ENCODE peak calls at places on chromosomes 16 and 17, in five cellular contexts. W is activated CD4-positive, alpha-beta T cell treated with anti-CD3 and anti-CD28 coated beads for 48 hours; C is stimulated activated CD8-positive, alpha-beta memory T cell treated with anti-CD3 and anti-CD28 coated beads, Interleukin-7, amount 100 ng/mL, for 1 hour; P is activated CD8-positive, alpha-beta T cell treated with anti-CD3 and anti-CD28 coated beads for 36 hours; O is GM03348. L is an unnamed sample.

GRCh38 chr17:43363181-43363925 is 35.4 kb upstream of the ARL4D start:
- DNase-seq in W (no peak), C (no peak), P (no peak), O (no peak), L (no peak)

GRCh38 chr17:83076930-83077329 is 2.5 kb upstream of the METRNL start:
- DNase-seq in W (no peak), C (no peak), P (peak), O (no peak), L (no peak)

GRCh38 chr16:11994187-11995119 is 17.9 kb downstream of the SNX29 start:
- DNase-seq in W (no peak), C (no peak), P (no peak), O (no peak), L (no peak)

GRCh38 chr17:32596666-32597065 is 109.9 kb downstream of the CDK5R1 start:
- DNase-seq in W (peak), C (no peak), P (peak), O (no peak), L (no peak)

GRCh38 chr17:78166416-78166815 is 2.0 kb upstream of the SYNGR2 start:
- DNase-seq in W (no peak), C (no peak), P (no peak), O (no peak), L (no peak)

GRCh38 chr16:85354623-85355514 is 242.6 kb upstream of the CIBAR2 start:
- DNase-seq in W (no peak), C (no peak), P (no peak), O (peak), L (no peak)

GRCh38 chr17:81701288-81702071 is 1.7 kb upstream of the MRPL12 start:
- DNase-seq in W (peak), C (no peak), P (peak), O (peak), L (no peak)

GRCh38 chr17:40622509-40622928 is 25.1 kb downstream of the SMARCE1 start:
- DNase-seq in W (no peak), C (no peak), P (peak), O (no peak), L (no peak)

GRCh38 chr17:19380551-19381284 is 2.4 kb downstream of the MAPK7 start:
- DNase-seq in W (no peak), C (no peak), P (no peak), O (no peak), L (no peak)

L was measured in fibroblast of gingiva.